ENCODE peak calls at places on chromosomes 3 and 15, in eight cellular contexts. B is ELR, J is NCI-H1092 treated with DMSO at 0.1 percent for 48 hours, L is activated T-cell treated with anti-CD3 and anti-CD28 coated beads for 24 hours, M is heart right ventricle, Z is progenitor cell of endocrine pancreas, F is activated gamma-delta T cell treated with Interleukin-2 at 50 U/mL for 16 hours, Q is neural crest cell. I is an unnamed sample.

GRCh38 chr3:23324745-23325144 is 121.6 kb downstream of the UBE2E2 start:
- DNase-seq in B (peak), J (no peak), L (no peak), M (no peak), Z (no peak), F (no peak), Q (no peak), I (no peak)

GRCh38 chr3:42351221-42351620 is 59.2 kb downstream of the LYZL4 start:
- DNase-seq in B (no peak), J (no peak), L (no peak), M (no peak), Z (no peak), F (no peak), Q (no peak), I (no peak)

GRCh38 chr3:8891774-8892173 is 71.5 kb downstream of the RAD18 start:
- DNase-seq in B (peak), J (no peak), L (no peak), M (no peak), Z (no peak), F (no peak), Q (no peak), I (no peak)

GRCh38 chr15:87777054-87777498 is 479.5 kb downstream of the NTRK3 start:
- DNase-seq in B (peak), J (no peak), L (no peak), M (no peak), Z (no peak), F (no peak), Q (no peak), I (peak)

GRCh38 chr15:67783303-67783702 is 42.0 kb upstream of the SKOR1 start:
- DNase-seq in B (no peak), J (no peak), L (peak), M (no peak), Z (no peak), F (peak), Q (no peak), I (no peak)

GRCh38 chr3:98977520-98977919 is 76.0 kb upstream of the DCBLD2 start:
- DNase-seq in B (peak), J (no peak), L (no peak), M (no peak), Z (no peak), F (no peak), Q (no peak), I (no peak)

GRCh38 chr3:12730511-12731234 is 28.4 kb downstream of the TMEM40 start:
- DNase-seq in B (peak), J (no peak), L (no peak), M (no peak), Z (no peak), F (no peak), Q (no peak), I (no peak)

GRCh38 chr3:183392166-183393034 is 36.0 kb downstream of the MCF2L2 start:
- DNase-seq in B (peak), J (no peak), L (no peak), M (no peak), Z (no peak), F (no peak), Q (no peak), I (no peak)

GRCh38 chr15:96540283-96540682 is 209.8 kb downstream of the NR2F2 start:
- DNase-seq in B (no peak), J (no peak), L (no peak), M (no peak), Z (no peak), F (no peak), Q (no peak), I (no peak)

GRCh38 chr3:38366082-38366481 is 19.5 kb downstream of the XYLB start:
- DNase-seq in B (no peak), J (no peak), L (no peak), M (no peak), Z (no peak), F (no peak), Q (no peak), I (no peak)

I was measured in Ammon's horn.